ENCODE peak calls at places on chromosomes 11 and 22, in six cellular contexts. V, Z, D, O, S and N are unnamed samples.

GRCh38 chr11:113378692-113379091 is 8.9 kb upstream of the ANKK1 start:
- DNase-seq in V (no peak), Z (no peak), D (no peak), O (no peak), S (no peak), N (no peak)

GRCh38 chr11:2375341-2375853 is 1.7 kb upstream of the CD81 start:
- DNase-seq in V (peak), Z (no peak), D (no peak), O (no peak), S (no peak), N (no peak)

GRCh38 chr11:68411501-68411991 is 49.0 kb upstream of the PPP6R3 start:
- DNase-seq in V (no peak), Z (no peak), D (no peak), O (no peak), S (no peak), N (no peak)

GRCh38 chr11:87451400-87451799 is 413.7 kb downstream of the TMEM135 start:
- DNase-seq in V (no peak), Z (peak), D (no peak), O (no peak), S (no peak), N (peak)

GRCh38 chr11:2222479-2222878 is 47.9 kb downstream of the ASCL2 start:
- DNase-seq in V (no peak), Z (no peak), D (no peak), O (no peak), S (no peak), N (no peak)

GRCh38 chr11:2590131-2590950 is 109.5 kb downstream of the KCNQ1OT1 start:
- DNase-seq in V (peak), Z (no peak), D (no peak), O (no peak), S (no peak), N (no peak)

GRCh38 chr11:10351768-10352641 is 47.1 kb downstream of the ADM start:
- DNase-seq in V (peak), Z (peak), D (no peak), O (peak), S (peak), N (peak)

GRCh38 chr11:35491231-35491871 is 34.1 kb downstream of the PAMR1 start:
- DNase-seq in V (no peak), Z (peak), D (no peak), O (no peak), S (no peak), N (peak)

GRCh38 chr22:35959121-35959800 is 69.4 kb downstream of the RBFOX2 start:
- DNase-seq in V (no peak), Z (no peak), D (no peak), O (no peak), S (no peak), N (no peak)

GRCh38 chr11:19079643-19080440 is 19.3 kb upstream of the MRGPRX2 start:
- DNase-seq in V (no peak), Z (peak), D (no peak), O (peak), S (no peak), N (peak)